ENCODE peak calls at places on chromosomes 7 and 10, in seven cellular contexts. L, P, H, S, I, E and M are unnamed samples.

GRCh38 chr10:120508393-120508792 is 51.4 kb downstream of the PLPP4 start:
- DNase-seq in L (peak), P (no peak), H (peak), S (no peak), I (no peak), E (no peak), M (no peak)

GRCh38 chr10:72316748-72317435 is 37.8 kb downstream of the DNAJB12 start:
- DNase-seq in L (no peak), P (no peak), H (peak), S (peak), I (peak), E (no peak), M (no peak)

GRCh38 chr10:70331486-70332268 is 47.9 kb upstream of the NPFFR1 start:
- DNase-seq in L (peak), P (no peak), H (peak), S (peak), I (peak), E (peak), M (peak)

GRCh38 chr7:4882169-4882741 is 1.3 kb downstream of the RADIL start:
- DNase-seq in L (no peak), P (peak), H (no peak), S (no peak), I (peak), E (no peak), M (peak)

GRCh38 chr7:20152511-20152910 is 64.7 kb downstream of the MACC1 start:
- DNase-seq in L (no peak), P (no peak), H (no peak), S (no peak), I (no peak), E (no peak), M (no peak)

GRCh38 chr10:17123062-17123661 is 6.4 kb downstream of the CUBN start:
- DNase-seq in L (no peak), P (no peak), H (no peak), S (no peak), I (no peak), E (no peak), M (no peak)

GRCh38 chr7:156816943-156817572 is 75.9 kb downstream of the LMBR1 start:
- DNase-seq in L (no peak), P (no peak), H (peak), S (peak), I (no peak), E (peak), M (no peak)

GRCh38 chr7:76423666-76424412 is 911 bp upstream of the ZP3 start:
- DNase-seq in L (no peak), P (no peak), H (no peak), S (no peak), I (no peak), E (no peak), M (peak)

GRCh38 chr10:106506509-106507265 is 657.8 kb downstream of the SORCS1 start:
- DNase-seq in L (no peak), P (no peak), H (no peak), S (no peak), I (no peak), E (no peak), M (no peak)

GRCh38 chr7:126483972-126484371 is 768.8 kb downstream of the GRM8 start:
- DNase-seq in L (no peak), P (no peak), H (no peak), S (no peak), I (no peak), E (no peak), M (no peak)

GRCh38 chr7:87129836-87130235 is 22.4 kb upstream of the DMTF1 start:
- DNase-seq in L (no peak), P (no peak), H (no peak), S (no peak), I (no peak), E (no peak), M (no peak)

GRCh38 chr10:60898372-60898771 is 45.6 kb downstream of the RHOBTB1 start:
- DNase-seq in L (no peak), P (no peak), H (no peak), S (no peak), I (no peak), E (no peak), M (no peak)

GRCh38 chr10:113053881-113054280 is 103.8 kb downstream of the TCF7L2 start:
- DNase-seq in L (no peak), P (no peak), H (no peak), S (no peak), I (no peak), E (no peak), M (peak)

GRCh38 chr10:58746470-58747185 is 234.0 kb downstream of the BICC1 start:
- DNase-seq in L (no peak), P (no peak), H (no peak), S (no peak), I (no peak), E (no peak), M (no peak)

GRCh38 chr10:17673517-17674051 is 29.6 kb downstream of the STAM start:
- DNase-seq in L (peak), P (no peak), H (peak), S (peak), I (peak), E (peak), M (peak)

GRCh38 chr7:33774762-33775523 is 130.4 kb upstream of the BMPER start:
- DNase-seq in L (no peak), P (no peak), H (no peak), S (no peak), I (no peak), E (no peak), M (no peak)
- TF ChIP-seq MAX in L (no peak), P (no peak), H (no peak), S (no peak), I (no peak), E (no peak), M (no peak)

GRCh38 chr10:126147866-126148578 is 240.3 kb downstream of the ADAM12 start:
- DNase-seq in L (no peak), P (no peak), H (no peak), S (no peak), I (no peak), E (no peak), M (no peak)
- TF ChIP-seq MAX in L (no peak), P (no peak), H (no peak), S (no peak), I (no peak), E (no peak), M (no peak)

DNA sequence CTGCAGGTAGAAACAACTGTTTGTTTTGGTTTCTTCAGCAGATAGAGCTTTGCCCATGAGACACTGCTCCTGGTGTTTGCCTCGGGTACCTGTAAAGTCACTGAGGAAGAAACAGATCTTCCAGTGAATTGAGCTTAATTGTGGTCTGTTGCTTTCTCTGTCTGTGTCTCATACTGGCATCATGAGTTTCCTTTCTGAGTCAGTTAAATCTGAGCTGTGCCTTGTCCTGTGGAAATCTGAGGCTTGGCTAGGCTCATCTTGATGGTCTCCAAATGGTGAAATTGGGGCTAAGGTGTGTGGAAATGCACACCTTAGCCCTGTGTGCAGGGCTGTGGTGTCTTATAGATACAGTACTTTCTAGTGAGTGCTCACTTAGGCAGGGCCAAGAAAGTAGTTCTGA is 67.4 kb downstream of the GBF1 start:
- DNase-seq in L (no peak), P (no peak), H (no peak), S (no peak), I (no peak), E (no peak), M (no peak)
- TF ChIP-seq MAX in L (no peak), P (no peak), H (no peak), S (no peak), I (no peak), E (no peak), M (no peak)

DNA sequence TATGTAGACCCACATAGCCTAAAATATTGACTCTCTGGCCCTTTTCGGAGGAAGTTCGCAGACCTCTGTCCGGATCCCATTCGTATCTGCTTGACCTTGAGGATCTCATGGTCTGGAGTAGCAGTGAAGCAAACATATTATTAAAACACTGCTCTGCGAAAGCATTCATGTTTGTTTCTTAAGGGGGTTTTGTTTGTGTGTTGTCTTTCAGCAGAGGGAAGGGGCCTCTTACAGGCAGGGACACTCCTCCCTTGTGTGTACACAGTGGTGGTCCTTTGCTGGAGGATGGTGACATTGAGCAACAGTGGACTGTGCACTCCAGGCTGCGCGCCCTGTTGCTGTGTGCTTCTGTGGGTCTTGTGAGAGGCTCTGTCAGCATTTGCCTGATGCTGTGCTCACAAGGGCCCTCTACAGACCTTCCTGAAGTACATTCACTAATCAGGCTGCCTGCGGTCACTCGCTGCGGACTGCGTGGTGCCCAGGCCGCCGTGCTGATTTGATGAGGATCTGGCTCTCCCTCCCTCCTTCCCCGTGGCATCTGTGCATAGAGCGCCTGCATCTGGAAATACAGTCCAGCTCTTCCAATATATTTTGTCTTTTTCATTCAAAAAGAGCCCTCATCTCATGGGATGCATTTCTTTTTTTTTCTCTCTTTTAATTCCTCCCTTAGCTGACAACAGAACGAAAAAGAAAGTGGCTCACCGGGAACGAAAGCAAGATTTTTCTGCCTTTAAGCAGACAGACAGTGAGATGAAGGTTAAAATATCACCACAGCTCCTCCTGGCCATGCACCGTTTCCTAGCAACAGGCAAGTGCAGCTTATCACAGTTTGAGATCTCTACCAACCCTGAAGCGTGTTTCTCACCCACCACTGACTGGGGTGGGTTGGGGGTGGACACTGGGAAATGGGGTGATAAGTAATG is 135.8 kb downstream of the CNNM2 start:
- DNase-seq in L (no peak), P (peak), H (peak), S (peak), I (peak), E (peak), M (peak)
- TF ChIP-seq MAX in L (no peak), P (no peak), H (no peak), S (peak), I (no peak), E (peak), M (no peak)

GRCh38 chr7:74498996-74499834 is 45.5 kb downstream of the GTF2IRD1 start:
- DNase-seq in L (no peak), P (no peak), H (peak), S (no peak), I (no peak), E (no peak), M (no peak)
- TF ChIP-seq MAX in L (no peak), P (no peak), H (no peak), S (no peak), I (no peak), E (no peak), M (no peak)

DNA sequence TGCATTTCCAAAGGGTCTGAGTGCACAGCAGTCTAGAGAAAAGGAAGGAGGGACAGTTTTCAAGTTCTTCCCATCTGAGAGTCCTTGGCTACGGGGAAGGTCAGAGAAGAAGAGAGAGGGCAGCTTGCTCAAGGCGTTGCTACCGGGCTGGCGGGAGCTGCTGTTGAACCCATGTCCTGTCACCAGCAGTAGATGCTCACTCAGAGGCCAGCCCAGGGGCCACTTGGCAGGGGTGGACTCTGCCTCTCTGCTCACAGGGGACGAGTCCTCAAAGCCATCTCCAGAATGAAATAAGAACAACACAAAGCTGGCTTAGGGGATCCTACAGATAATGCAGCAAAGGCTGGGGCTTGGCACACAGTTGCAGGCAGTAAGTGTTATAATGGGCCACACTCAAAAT is 231.5 kb downstream of the TNS3 start:
- DNase-seq in L (no peak), P (no peak), H (no peak), S (no peak), I (no peak), E (no peak), M (peak)
- TF ChIP-seq MAX in L (no peak), P (no peak), H (no peak), S (no peak), I (no peak), E (no peak), M (no peak)

GRCh38 chr7:2445898-2446555 is 30.2 kb downstream of the GRIFIN start:
- DNase-seq in L (no peak), P (no peak), H (no peak), S (no peak), I (no peak), E (no peak), M (no peak)
- TF ChIP-seq MAX in L (no peak), P (no peak), H (no peak), S (no peak), I (no peak), E (no peak), M (no peak)